ENCODE peak calls at places on chromosomes 12 and 14, in four cellular contexts. E is cardiac muscle cell; U is activated CD4-positive, alpha-beta T cell treated with anti-CD3 and anti-CD28 coated beads, Interleukin-2, amount 50 U/mL, for 4 hours; F is Right ventricle myocardium superior. K is an unnamed sample.

GRCh38 chr14:90454041-90455000 is 57.5 kb downstream of the CALM1 start:
- DNase-seq in E (peak), U (no peak), F (peak), K (peak)

GRCh38 chr14:76050797-76051392 is 65.3 kb downstream of the IFT43 start:
- DNase-seq in E (peak), U (peak), F (no peak), K (no peak)

GRCh38 chr14:50822501-50823042 is 8.4 kb downstream of the NIN start:
- DNase-seq in E (no peak), U (no peak), F (peak), K (no peak)

GRCh38 chr14:66045572-66046021 is 440.6 kb upstream of the CCDC196 start:
- DNase-seq in E (peak), U (no peak), F (peak), K (peak)

GRCh38 chr12:94149781-94150482 is 1.6 kb downstream of the PLXNC1 start:
- DNase-seq in E (peak), U (no peak), F (peak), K (peak)

GRCh38 chr14:76382495-76382832 is 6.5 kb downstream of the ESRRB start:
- DNase-seq in E (no peak), U (no peak), F (no peak), K (no peak)

GRCh38 chr12:115322275-115322674 is 638.3 kb upstream of the TBX3 start:
- DNase-seq in E (peak), U (no peak), F (no peak), K (no peak)

GRCh38 chr12:55816876-55817351 is 610 bp downstream of the SARNP start:
- DNase-seq in E (no peak), U (no peak), F (no peak), K (no peak)

GRCh38 chr14:65847065-65847847 is 434.7 kb downstream of the FUT8 start:
- DNase-seq in E (no peak), U (peak), F (no peak), K (no peak)

GRCh38 chr12:57135939-57136338 is 7.7 kb downstream of the LRP1 start:
- DNase-seq in E (peak), U (no peak), F (peak), K (no peak)

GRCh38 chr14:66634876-66635275 is 126.9 kb downstream of the GPHN start:
- DNase-seq in E (peak), U (no peak), F (no peak), K (no peak)

GRCh38 chr12:12964255-12964654 is 12.3 kb upstream of the GPRC5D start:
- DNase-seq in E (peak), U (no peak), F (no peak), K (no peak)

K was measured in Right ventricle myocardium inferior.